ENCODE peak calls at places on chromosomes 6 and 20, in nine cellular contexts. P is OCI-LY7; V is CD8-positive, alpha-beta memory T cell; W is kidney glomerular epithelial cell; D is HepG2; X is stimulated activated CD4-positive, alpha-beta T cell treated with anti-CD3 and anti-CD28 coated beads, Interleukin-1b, Interleukin-23, amount 100 ng/mL, for 24 hours; S is T-helper 2 cell; F is RPMI7951; N is EL. Y is an unnamed sample.

GRCh38 chr6:74597266-74597665 is 608.6 kb downstream of the COL12A1 start:
- DNase-seq in W (no peak), N (peak), D (no peak), S (no peak), P (no peak), X (no peak), V (no peak), F (peak), Y (no peak)

GRCh38 chr6:124319410-124319809 is 515.7 kb downstream of the NKAIN2 start:
- DNase-seq in N (no peak), V (no peak), D (no peak), F (no peak), X (no peak), P (no peak), S (no peak), W (no peak), Y (no peak)

GRCh38 chr6:35287671-35288396 is 9.8 kb upstream of the DEF6 start:
- DNase-seq in N (no peak), W (no peak), S (no peak), X (no peak), P (no peak), D (no peak), V (no peak), F (no peak), Y (no peak)

GRCh38 chr20:49544535-49544934 is 23.4 kb downstream of the PTGIS start:
- DNase-seq in V (no peak), X (no peak), S (no peak), N (no peak), P (no peak), F (no peak), D (no peak), W (no peak), Y (no peak)

GRCh38 chr6:110643175-110643574 is 166.8 kb upstream of the SLC22A16 start:
- DNase-seq in N (no peak), V (no peak), X (no peak), F (peak), D (no peak), P (no peak), S (no peak), W (no peak), Y (no peak)

GRCh38 chr6:56040271-56040670 is 164.9 kb upstream of the BMP5 start:
- DNase-seq in W (peak), S (no peak), P (no peak), F (peak), X (no peak), N (peak), D (no peak), V (no peak), Y (no peak)

GRCh38 chr6:145895802-145896201 is 68.4 kb downstream of the SHPRH start:
- DNase-seq in N (peak), W (no peak), S (no peak), V (no peak), P (peak), X (no peak), D (no peak), F (peak), Y (no peak)

GRCh38 chr6:115545410-115545986 is 515.2 kb downstream of the FRK start:
- DNase-seq in S (no peak), V (no peak), N (peak), P (no peak), X (no peak), D (peak), F (no peak), W (no peak), Y (peak)

GRCh38 chr20:18157102-18157501 is 19.4 kb downstream of the KAT14 start:
- DNase-seq in D (no peak), P (no peak), N (no peak), W (no peak), F (no peak), S (no peak), X (no peak), V (no peak), Y (no peak)

GRCh38 chr20:16327606-16328005 is 245.6 kb downstream of the KIF16B start:
- DNase-seq in V (no peak), F (no peak), N (no peak), S (no peak), P (no peak), W (no peak), D (no peak), X (no peak), Y (no peak)

GRCh38 chr6:113187671-113188070 is 669.5 kb upstream of the MARCKS start:
- DNase-seq in N (no peak), S (no peak), V (no peak), W (no peak), F (peak), P (no peak), D (no peak), X (no peak), Y (no peak)

GRCh38 chr20:44072381-44072780 is 114.6 kb downstream of the JPH2 start:
- DNase-seq in W (no peak), D (no peak), X (no peak), S (no peak), N (no peak), P (no peak), F (no peak), V (no peak), Y (no peak)

GRCh38 chr6:52610745-52611355 is 34.0 kb upstream of the TRAM2 start:
- DNase-seq in W (peak), V (no peak), X (no peak), S (no peak), D (peak), F (peak), N (peak), P (no peak), Y (no peak)

GRCh38 chr6:110951986-110952794 is 6.3 kb upstream of the GTF3C6 start:
- DNase-seq in P (no peak), V (no peak), D (peak), F (peak), S (no peak), W (peak), N (peak), X (no peak), Y (no peak)

GRCh38 chr20:63356931-63357879 is 3.9 kb downstream of the CHRNA4 start:
- DNase-seq in D (no peak), F (no peak), X (no peak), V (no peak), P (no peak), S (no peak), N (no peak), W (no peak), Y (no peak)

GRCh38 chr6:95614094-95614493 is 36.8 kb downstream of the MANEA start:
- DNase-seq in P (no peak), W (peak), S (no peak), V (no peak), N (peak), D (no peak), F (no peak), X (no peak), Y (no peak)

GRCh38 chr6:156190270-156190669 is 586.9 kb upstream of the ARID1B start:
- DNase-seq in F (no peak), N (no peak), V (no peak), D (no peak), S (no peak), P (no peak), X (no peak), W (no peak), Y (no peak)

GRCh38 chr6:3471286-3471685 is 14.4 kb upstream of the SLC22A23 start:
- DNase-seq in S (no peak), P (no peak), V (no peak), N (no peak), X (no peak), D (no peak), W (no peak), F (no peak), Y (no peak)

GRCh38 chr20:52410182-52410647 is 218.6 kb upstream of the ZFP64 start:
- DNase-seq in W (peak), N (no peak), X (no peak), S (peak), D (no peak), F (peak), V (peak), P (no peak), Y (no peak)

GRCh38 chr20:44888226-44889103 is 3.0 kb downstream of the YWHAB start:
- DNase-seq in F (no peak), S (no peak), V (no peak), X (no peak), N (no peak), P (peak), W (no peak), D (peak), Y (no peak)

GRCh38 chr20:20702330-20703245 is 9.9 kb downstream of the RALGAPA2 start:
- DNase-seq in N (no peak), V (no peak), X (no peak), F (no peak), D (no peak), S (no peak), W (no peak), P (no peak), Y (no peak)

Y was measured in iPS-NIHi11.